ENCODE peak calls at places on chromosomes 6 and 20, in five cellular contexts. G is uterus; Y is CD8-positive, alpha-beta T cell; J is CD8-positive, alpha-beta memory T cell; N is H9. S is an unnamed sample. For H3K4me1, the result is how much of the 10 kb centered on the place peaks cover.

GRCh38 chr6:75934643-75935472 is 137.6 kb downstream of the IMPG1 start:
- DNase-seq in G (peak), Y (no peak), J (peak), N (peak), S (peak)

GRCh38 chr6:79506251-79506650 is 31.0 kb downstream of the LCA5 start:
- DNase-seq in G (no peak), Y (no peak), J (no peak), N (no peak), S (no peak)

GRCh38 chr6:27684264-27685211 is 211.6 kb upstream of the ZNF184 start:
- DNase-seq in G (no peak), Y (no peak), J (peak), N (peak), S (peak)

GRCh38 chr6:104286641-104287040 is 573.1 kb downstream of the HACE1 start:
- DNase-seq in G (no peak), Y (no peak), J (no peak), N (no peak), S (no peak)

GRCh38 chr6:120211955-120212792 is 862.6 kb upstream of the MAN1A1 start:
- DNase-seq in G (no peak), Y (no peak), J (no peak), N (no peak), S (no peak)

GRCh38 chr20:35523298-35523888 is 6.1 kb downstream of the C20orf173 start:
- DNase-seq in G (no peak), Y (no peak), J (no peak), N (peak), S (no peak)

GRCh38 chr20:48776306-48776705 is 51.5 kb downstream of the PREX1 start:
- DNase-seq in G (no peak), Y (no peak), J (no peak), N (no peak), S (no peak)

GRCh38 chr6:121951918-121952379 is 447.5 kb upstream of the HSF2 start:
- DNase-seq in G (no peak), Y (no peak), J (no peak), N (no peak), S (no peak)

GRCh38 chr6:14671261-14671681 is 553.7 kb downstream of the CD83 start:
- DNase-seq in G (no peak), Y (no peak), J (no peak), N (no peak), S (peak)

GRCh38 chr6:19691465-19692167 is 145.6 kb upstream of the ID4 start:
- DNase-seq in G (no peak), Y (no peak), J (no peak), N (peak), S (no peak)

GRCh38 chr6:27205375-27206278 is 41.9 kb upstream of the PRSS16 start:
- DNase-seq in G (no peak), Y (no peak), J (no peak), N (no peak), S (no peak)

DNA sequence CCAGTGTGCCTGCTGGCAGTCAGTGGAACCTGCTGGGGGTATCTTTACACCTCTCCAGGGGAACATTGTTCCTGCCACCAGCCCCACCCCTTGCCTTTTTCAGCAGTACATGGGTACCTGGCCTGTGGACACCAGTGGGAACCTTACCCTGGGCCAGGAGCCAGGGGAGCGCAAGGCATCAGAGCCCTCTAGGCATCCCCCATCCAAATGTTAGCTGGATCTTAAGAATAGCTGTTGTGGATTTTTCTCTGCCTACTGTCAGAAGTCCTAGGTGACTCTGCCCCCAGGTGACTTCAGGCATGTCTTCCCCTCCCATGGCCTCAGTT is 38.8 kb upstream of the ID1 start:
- DNase-seq in G (no peak), Y (no peak), J (no peak), N (no peak), S (no peak)
- H3K4me1 ChIP-seq in G (under half), Y (under half), J (under half), N (under half), S (under half)

DNA sequence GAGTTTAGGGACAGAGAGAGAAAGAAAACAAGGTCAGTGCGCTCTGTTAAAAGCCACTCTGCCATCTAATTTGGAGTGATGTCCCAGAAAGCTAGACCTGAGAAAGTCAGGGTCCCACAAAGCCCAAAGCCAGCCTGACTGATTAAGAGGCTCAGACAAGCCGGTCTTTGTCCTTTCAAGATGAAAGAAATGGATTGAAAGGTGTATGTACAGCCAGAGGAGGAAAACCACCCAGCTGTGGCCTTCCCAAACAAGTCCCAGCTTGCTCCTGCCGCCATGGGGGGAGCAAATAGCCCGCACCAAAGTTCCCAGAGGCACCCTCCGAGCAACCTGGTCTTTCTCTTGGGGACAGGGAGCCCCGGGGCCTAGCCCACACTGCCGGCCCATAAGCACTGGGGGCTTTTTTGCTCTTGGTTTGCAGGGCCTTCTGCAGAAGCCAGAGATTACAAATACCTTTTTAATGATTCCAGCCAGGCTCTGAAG is 3.3 kb downstream of the BMP7 start:
- DNase-seq in G (no peak), Y (no peak), J (no peak), N (no peak), S (no peak)
- H3K4me1 ChIP-seq in G (under half), Y (under half), J (under half), N (under half), S (under half)

DNA sequence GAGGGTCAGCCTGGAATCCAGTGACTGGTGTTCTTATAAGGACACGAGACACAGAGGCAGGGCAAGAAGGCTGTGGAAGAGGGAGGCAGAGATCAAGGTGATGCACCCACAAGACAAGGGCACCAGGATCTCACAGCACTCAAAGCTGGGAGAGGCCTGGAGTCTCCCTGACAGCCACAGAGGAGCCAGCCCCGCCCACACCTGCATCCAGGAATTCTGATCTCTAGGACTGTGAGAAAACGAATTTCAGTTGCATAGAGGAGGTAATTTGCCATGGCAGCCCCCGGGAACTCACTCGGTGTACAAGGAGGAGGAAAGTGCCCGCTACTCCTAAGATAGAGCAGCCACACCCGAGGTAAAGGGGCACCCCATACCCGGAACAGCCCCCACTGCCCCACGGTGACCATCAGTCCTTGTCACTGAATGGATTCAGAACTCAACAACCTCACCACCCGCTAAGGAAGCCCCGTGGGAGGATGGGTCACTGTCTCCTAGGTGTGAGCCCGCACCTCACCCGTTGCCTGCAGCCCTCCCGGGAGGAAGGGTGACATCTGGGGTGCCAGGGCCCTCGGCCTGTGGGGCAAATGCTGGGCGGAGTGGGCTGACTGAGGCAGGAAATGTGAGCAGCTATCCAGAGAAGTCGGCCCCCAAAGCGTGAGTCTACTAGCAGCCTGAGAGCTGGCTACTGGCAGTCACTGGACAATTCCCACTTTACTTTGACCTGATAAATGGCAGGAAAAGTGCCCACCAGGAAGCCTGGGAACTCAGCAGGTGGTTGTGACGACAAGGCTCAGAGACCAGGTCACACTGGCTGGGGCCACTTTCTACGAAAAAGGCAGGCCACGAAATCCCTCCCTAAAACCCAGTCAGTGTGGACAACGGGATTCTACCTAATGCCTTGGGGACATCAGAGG is 22.4 kb downstream of the DLL1 start:
- DNase-seq in G (no peak), Y (no peak), J (no peak), N (no peak), S (no peak)
- H3K4me1 ChIP-seq in G (under half), Y (under half), J (under half), N (under half), S (under half)

DNA sequence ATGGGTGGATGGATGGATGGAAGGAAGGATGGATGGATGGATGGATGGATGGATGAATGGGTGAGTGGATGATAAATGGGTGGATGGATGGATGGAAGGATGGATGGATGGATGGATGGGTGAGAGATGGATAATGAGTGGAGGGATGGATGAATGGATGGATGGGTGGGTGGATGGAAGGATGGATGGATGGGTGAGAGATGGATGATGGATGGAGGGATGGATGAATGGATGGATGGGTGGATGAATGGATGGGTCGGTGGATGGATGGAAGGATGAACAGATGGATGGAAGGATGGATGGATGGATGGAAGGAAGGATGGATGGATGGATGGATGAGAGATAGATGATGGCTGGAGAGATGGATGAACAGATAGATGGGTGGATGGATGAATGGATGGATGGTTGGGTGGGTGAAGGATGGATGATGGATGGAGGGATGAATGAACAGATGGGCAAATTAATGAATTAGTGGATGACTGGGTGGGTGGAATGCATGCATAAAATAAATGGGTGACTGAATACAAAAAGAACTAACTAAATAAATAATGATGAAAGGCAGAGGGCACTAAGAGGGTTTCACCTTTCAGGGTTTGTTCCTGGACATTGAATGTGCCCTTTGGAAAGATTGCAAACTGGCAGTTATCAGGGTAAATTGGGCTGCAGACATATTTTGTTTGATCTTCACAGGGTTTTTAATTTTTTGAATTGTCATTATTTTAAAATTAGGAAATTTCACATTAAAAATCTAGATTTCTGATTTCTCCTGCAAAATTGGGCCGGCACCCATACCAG is 50.9 kb upstream of the PTPN1 start:
- DNase-seq in G (no peak), Y (no peak), J (no peak), N (no peak), S (no peak)
- H3K4me1 ChIP-seq in G (under half), Y (under half), J (under half), N (under half), S (under half)

DNA sequence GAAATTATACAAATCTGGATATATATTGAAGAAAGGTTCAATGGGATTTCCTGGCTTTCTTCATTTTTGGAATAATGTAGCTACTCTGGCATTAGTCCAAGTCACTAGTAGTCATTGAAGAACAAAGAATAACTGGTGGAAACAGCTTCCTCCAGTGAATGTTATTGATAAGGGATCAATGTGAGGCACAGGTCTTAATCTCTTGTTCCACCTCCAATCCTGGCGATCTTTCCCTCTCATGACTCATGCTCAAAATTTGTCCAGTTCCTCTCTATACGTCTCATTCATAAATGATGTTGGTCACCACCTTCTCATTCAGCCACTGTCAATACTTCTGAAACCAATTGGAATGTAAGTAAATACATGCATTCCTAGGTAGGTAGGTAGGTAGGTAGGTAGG is 185.0 kb upstream of the BMP2 start:
- DNase-seq in G (no peak), Y (no peak), J (no peak), N (no peak), S (no peak)
- H3K4me1 ChIP-seq in G (under half), Y (under half), J (under half), N (under half), S (under half)

GRCh38 chr6:6975395-6976111 is 132.2 kb upstream of the RREB1 start:
- DNase-seq in G (no peak), Y (no peak), J (no peak), N (no peak), S (peak)
- H3K4me1 ChIP-seq in G (under half), Y (under half), J (under half), N (under half), S (under half)

GRCh38 chr6:156916108-156916801 is 139.1 kb downstream of the ARID1B start:
- DNase-seq in G (no peak), Y (no peak), J (no peak), N (no peak), S (no peak)
- H3K4me1 ChIP-seq in G (under half), Y (under half), J (under half), N (under half), S (under half)

GRCh38 chr20:61800359-61801064 is 265.2 kb downstream of the TAF4 start:
- DNase-seq in G (no peak), Y (no peak), J (no peak), N (no peak), S (no peak)

GRCh38 chr20:61801857-61802442 is 263.7 kb downstream of the TAF4 start:
- DNase-seq in G (no peak), Y (no peak), J (no peak), N (no peak), S (no peak)

GRCh38 chr20:61801428-61801827 is 264.3 kb downstream of the TAF4 start:
- DNase-seq in G (no peak), Y (no peak), J (no peak), N (no peak), S (no peak)

GRCh38 chr20:61799928-61800327 is 265.8 kb downstream of the TAF4 start:
- DNase-seq in G (no peak), Y (no peak), J (no peak), N (no peak), S (no peak)

DNA sequence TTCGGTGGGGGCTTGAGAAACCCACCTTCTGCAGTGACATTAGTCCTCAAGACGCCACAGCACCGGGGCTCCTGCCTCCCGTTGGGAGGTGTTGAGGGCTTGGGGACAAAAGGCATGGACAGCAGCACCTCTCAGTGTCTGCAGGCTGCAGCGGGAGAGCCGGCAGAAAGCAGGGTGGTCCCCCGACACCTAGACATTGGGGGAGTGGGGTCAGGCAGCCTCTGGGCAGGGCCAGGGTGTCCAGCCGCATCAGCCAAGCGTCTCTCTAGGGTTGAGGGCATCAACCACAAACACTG is 264.7 kb downstream of the TAF4 start:
- DNase-seq in G (no peak), Y (no peak), J (no peak), N (no peak), S (no peak)
- H3K4me1 ChIP-seq in G (under half), Y (under half), J (under half), N (under half), S (under half)

DNA sequence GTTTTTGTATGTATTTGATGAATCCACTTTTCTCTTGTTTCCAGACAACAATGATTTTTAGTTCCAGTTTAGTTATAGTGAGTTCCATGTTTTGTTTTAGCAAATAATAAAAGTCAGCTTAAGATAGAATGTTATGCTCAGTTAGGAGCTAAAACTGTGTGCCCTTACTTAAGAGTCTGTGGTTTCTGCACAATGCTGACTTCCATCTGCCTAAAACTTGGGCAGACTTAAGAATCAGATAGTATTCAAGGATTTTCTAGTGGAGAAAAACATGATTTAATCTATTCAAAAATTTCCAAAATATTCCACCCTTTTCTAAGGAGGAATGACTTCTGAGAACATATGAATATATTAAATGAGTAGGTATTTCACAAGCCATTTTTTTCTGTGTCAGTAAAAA is 32.8 kb downstream of the LAMA4 start:
- DNase-seq in G (no peak), Y (no peak), J (no peak), N (no peak), S (no peak)
- H3K4me1 ChIP-seq in G (under half), Y (under half), J (under half), N (under half), S (under half)

DNA sequence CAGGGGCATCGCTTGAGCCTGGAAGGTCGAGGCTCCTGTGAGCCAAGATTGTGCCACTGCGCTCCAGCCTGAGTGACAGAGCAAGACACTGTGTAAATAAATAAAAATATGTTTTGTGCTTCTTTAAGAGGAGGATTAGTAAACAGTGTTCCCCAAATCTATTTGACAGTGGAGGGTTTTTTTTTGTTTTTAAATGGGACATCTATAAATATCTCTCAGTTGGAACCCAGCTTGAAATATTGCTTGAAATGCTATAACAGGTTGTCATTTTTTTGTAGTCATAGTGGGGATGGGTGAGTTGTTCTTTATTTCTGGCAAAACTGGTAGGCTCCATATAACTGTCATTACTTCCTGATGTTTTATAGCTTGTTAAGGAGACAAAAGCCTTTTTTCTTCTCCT is 54.3 kb downstream of the CARMIL1 start:
- DNase-seq in G (no peak), Y (no peak), J (no peak), N (no peak), S (no peak)
- H3K4me1 ChIP-seq in G (under half), Y (under half), J (under half), N (under half), S (under half)

S was measured in adrenal gland.